ENCODE peak calls at places on chromosomes 11 and 22, in four cellular contexts. One of them, this sample, is unnamed.

GRCh38 chr11:86152901-86153300 is 84.0 kb upstream of the PICALM start:
- DNase-seq in mucosa of gallbladder: no peak
- DNase-seq in mucosa of descending colon: no peak
- DNase-seq in PC-3: no peak
- DNase-seq in this sample: no peak

GRCh38 chr11:117180661-117181585 is 2.4 kb downstream of the SIDT2 start:
- DNase-seq in mucosa of gallbladder: peak; percentile 70
- DNase-seq in PC-3: peak; percentile 49
- DNase-seq in mucosa of descending colon: peak; percentile 88
- DNase-seq in this sample: peak; percentile 87

GRCh38 chr11:17473071-17473744 is 3.4 kb downstream of the ABCC8 start:
- DNase-seq in PC-3: peak; percentile 56
- DNase-seq in mucosa of gallbladder: no peak
- DNase-seq in mucosa of descending colon: no peak
- DNase-seq in this sample: no peak

GRCh38 chr11:68780829-68781228 is 29.5 kb upstream of the TESMIN start:
- DNase-seq in mucosa of gallbladder: peak; percentile 57
- DNase-seq in PC-3: no peak
- DNase-seq in mucosa of descending colon: peak; percentile 71
- DNase-seq in this sample: peak; percentile 87

GRCh38 chr22:46082633-46083032 is 67.7 kb upstream of the PPARA start:
- DNase-seq in mucosa of descending colon: no peak
- DNase-seq in PC-3: no peak
- DNase-seq in mucosa of gallbladder: no peak
- DNase-seq in this sample: no peak

GRCh38 chr22:37563153-37564081 is 3.1 kb downstream of the CDC42EP1 start:
- DNase-seq in PC-3: peak; percentile 92
- DNase-seq in mucosa of descending colon: peak; percentile 75
- DNase-seq in mucosa of gallbladder: peak; percentile 93
- DNase-seq in this sample: peak; percentile 82

GRCh38 chr11:83656931-83657330 is 370.8 kb upstream of the CCDC90B start:
- DNase-seq in PC-3: no peak
- DNase-seq in mucosa of descending colon: no peak
- DNase-seq in mucosa of gallbladder: no peak
- DNase-seq in this sample: no peak

GRCh38 chr11:96112192-96113099 is 188.5 kb upstream of the MTMR2 start:
- DNase-seq in PC-3: no peak
- DNase-seq in mucosa of descending colon: no peak
- DNase-seq in mucosa of gallbladder: no peak
- DNase-seq in this sample: no peak

GRCh38 chr22:35568751-35569725 is 28.4 kb downstream of the RASD2 start:
- DNase-seq in PC-3: peak; percentile 78
- DNase-seq in mucosa of gallbladder: no peak
- DNase-seq in mucosa of descending colon: no peak
- DNase-seq in this sample: peak; percentile 28

GRCh38 chr11:705646-706438 is at the start of gene EPS8L2:
- DNase-seq in mucosa of gallbladder: peak; percentile 58
- DNase-seq in PC-3: peak; percentile 66
- DNase-seq in mucosa of descending colon: peak; percentile 87
- DNase-seq in this sample: peak; percentile 80

GRCh38 chr11:126740857-126741256 is 259.7 kb downstream of the KIRREL3 start:
- DNase-seq in mucosa of gallbladder: no peak
- DNase-seq in mucosa of descending colon: no peak
- DNase-seq in PC-3: no peak
- DNase-seq in this sample: no peak

GRCh38 chr11:116420030-116420429 is 352.8 kb downstream of the BUD13 start:
- DNase-seq in mucosa of gallbladder: no peak
- DNase-seq in mucosa of descending colon: no peak
- DNase-seq in PC-3: no peak
- DNase-seq in this sample: no peak

GRCh38 chr22:35489225-35489624 is 51.4 kb upstream of the RASD2 start:
- DNase-seq in mucosa of gallbladder: no peak
- DNase-seq in PC-3: peak; percentile 70
- DNase-seq in mucosa of descending colon: no peak
- DNase-seq in this sample: no peak

GRCh38 chr22:27726726-27727449 is 74.7 kb downstream of the MN1 start:
- DNase-seq in mucosa of descending colon: peak; percentile 10
- DNase-seq in PC-3: peak; percentile 44
- DNase-seq in mucosa of gallbladder: peak; percentile 61
- DNase-seq in this sample: peak; percentile 56

GRCh38 chr11:1564535-1565172 is 7.4 kb downstream of the DUSP8 start:
- DNase-seq in PC-3: peak; percentile 33
- DNase-seq in mucosa of gallbladder: peak; percentile 74
- DNase-seq in mucosa of descending colon: peak; percentile 60
- DNase-seq in this sample: no peak

GRCh38 chr11:3123316-3123715 is 41.8 kb downstream of the OSBPL5 start:
- DNase-seq in PC-3: no peak
- DNase-seq in mucosa of descending colon: peak; percentile 77
- DNase-seq in mucosa of gallbladder: peak; percentile 46
- DNase-seq in this sample: no peak

GRCh38 chr11:9752091-9752490 is 88.2 kb downstream of the SWAP70 start:
- DNase-seq in mucosa of gallbladder: no peak
- DNase-seq in mucosa of descending colon: no peak
- DNase-seq in PC-3: peak; percentile 8
- DNase-seq in this sample: peak; percentile 43

GRCh38 chr11:1486054-1486825 is at the start of gene MOB2:
- DNase-seq in PC-3: no peak
- DNase-seq in mucosa of gallbladder: peak; percentile 58
- DNase-seq in mucosa of descending colon: peak; percentile 62
- DNase-seq in this sample: peak; percentile 83

GRCh38 chr11:65491614-65492386 is 7.0 kb upstream of the MALAT1 start:
- DNase-seq in PC-3: peak; percentile 94
- DNase-seq in mucosa of gallbladder: peak; percentile 92
- DNase-seq in mucosa of descending colon: peak; percentile 88
- DNase-seq in this sample: peak; percentile 86

GRCh38 chr11:86726118-86726748 is 53.8 kb upstream of the ME3 start:
- DNase-seq in PC-3: peak; percentile 87
- DNase-seq in mucosa of gallbladder: no peak
- DNase-seq in mucosa of descending colon: no peak
- DNase-seq in this sample: no peak

GRCh38 chr11:70483077-70483861 is 84.9 kb downstream of the CTTN start:
- DNase-seq in PC-3: peak; percentile 90
- DNase-seq in mucosa of gallbladder: peak; percentile 28
- DNase-seq in mucosa of descending colon: peak; percentile 32
- DNase-seq in this sample: peak; percentile 39

GRCh38 chr11:126359431-126360048 is 4.1 kb downstream of the ST3GAL4 start:
- DNase-seq in mucosa of descending colon: no peak
- DNase-seq in mucosa of gallbladder: peak; percentile 51
- DNase-seq in PC-3: no peak
- DNase-seq in this sample: no peak

GRCh38 chr22:39996732-39997131 is 2.0 kb downstream of the FAM83F start:
- DNase-seq in mucosa of descending colon: no peak
- DNase-seq in PC-3: no peak
- DNase-seq in mucosa of gallbladder: no peak
- DNase-seq in this sample: no peak

GRCh38 chr22:30947163-30947820 is 21.3 kb downstream of the MORC2 start:
- DNase-seq in PC-3: no peak
- DNase-seq in mucosa of gallbladder: no peak
- DNase-seq in mucosa of descending colon: peak; percentile 25
- DNase-seq in this sample: no peak

GRCh38 chr11:117366183-117366582 is 38.5 kb downstream of the CEP164 start:
- DNase-seq in mucosa of descending colon: no peak
- DNase-seq in mucosa of gallbladder: no peak
- DNase-seq in PC-3: no peak
- DNase-seq in this sample: no peak

GRCh38 chr11:71204294-71204693 is 48.1 kb downstream of the SHANK2 start:
- DNase-seq in PC-3: no peak
- DNase-seq in mucosa of gallbladder: no peak
- DNase-seq in mucosa of descending colon: no peak
- DNase-seq in this sample: no peak

GRCh38 chr11:118283756-118284350 is 19.8 kb upstream of the MPZL2 start:
- DNase-seq in mucosa of descending colon: no peak
- DNase-seq in mucosa of gallbladder: no peak
- DNase-seq in PC-3: no peak
- DNase-seq in this sample: no peak

GRCh38 chr11:59187020-59187419 is 15.1 kb downstream of the DTX4 start:
- DNase-seq in mucosa of gallbladder: no peak
- DNase-seq in mucosa of descending colon: no peak
- DNase-seq in PC-3: no peak
- DNase-seq in this sample: no peak

GRCh38 chr22:47032091-47032943 is 269.9 kb downstream of the TBC1D22A start:
- DNase-seq in PC-3: no peak
- DNase-seq in mucosa of gallbladder: no peak
- DNase-seq in mucosa of descending colon: peak; percentile 45
- DNase-seq in this sample: peak; percentile 82

GRCh38 chr22:47842119-47842518 is 1079.7 kb downstream of the TBC1D22A start:
- DNase-seq in mucosa of descending colon: no peak
- DNase-seq in PC-3: no peak
- DNase-seq in mucosa of gallbladder: no peak
- DNase-seq in this sample: no peak

GRCh38 chr22:24146791-24147353 is 34.4 kb upstream of the SUSD2 start:
- DNase-seq in mucosa of descending colon: peak; percentile 36
- DNase-seq in mucosa of gallbladder: no peak
- DNase-seq in PC-3: no peak
- DNase-seq in this sample: no peak

GRCh38 chr11:68974421-68975194 is 6.2 kb downstream of the MRGPRD start:
- DNase-seq in PC-3: peak; percentile 53
- DNase-seq in mucosa of descending colon: no peak
- DNase-seq in mucosa of gallbladder: no peak
- DNase-seq in this sample: no peak

GRCh38 chr11:120467627-120468026 is 43.9 kb upstream of the GRIK4 start:
- DNase-seq in mucosa of descending colon: no peak
- DNase-seq in PC-3: peak; percentile 85
- DNase-seq in mucosa of gallbladder: no peak
- DNase-seq in this sample: no peak

GRCh38 chr11:124916370-124916710 is 2.7 kb upstream of the HEPN1 start:
- DNase-seq in PC-3: no peak
- DNase-seq in mucosa of gallbladder: no peak
- DNase-seq in mucosa of descending colon: no peak
- DNase-seq in this sample: no peak

This sample was measured in stomach.